ENCODE peak calls at places on chromosomes 13 and 19, in seven cellular contexts. B, X, G, D, Z, W and N are unnamed samples.

GRCh38 chr13:99766641-99767045 is 204.9 kb downstream of the ZIC5 start:
- DNase-seq in W (no peak), X (no peak), D (no peak), Z (no peak), G (no peak), B (no peak), N (no peak)

GRCh38 chr19:13228561-13228960 is 78.3 kb downstream of the IER2 start:
- DNase-seq in D (no peak), Z (no peak), B (no peak), G (no peak), W (no peak), X (no peak), N (no peak)

GRCh38 chr19:4870025-4870700 is 2.7 kb upstream of the PLIN3 start:
- DNase-seq in D (peak; percentile 60), W (peak; percentile 52), G (no peak), Z (no peak), B (peak; percentile 91), X (peak; percentile 60), N (peak; percentile 94)

GRCh38 chr13:93963266-93964131 is 516.0 kb downstream of the DCT start:
- DNase-seq in Z (no peak), D (no peak), X (no peak), G (peak; percentile 38), B (peak; percentile 84), W (no peak), N (peak; percentile 72)

GRCh38 chr13:80312967-80313366 is 28.0 kb downstream of the SPRY2 start:
- DNase-seq in D (no peak), B (no peak), Z (no peak), X (no peak), G (no peak), W (no peak), N (no peak)

GRCh38 chr13:51729853-51730553 is 74.0 kb downstream of the DHRS12 start:
- DNase-seq in B (peak; percentile 82), D (peak; percentile 60), W (peak; percentile 26), G (no peak), X (peak; percentile 28), Z (no peak), N (peak; percentile 86)

GRCh38 chr19:18440421-18440877 is 2.5 kb upstream of the ISYNA1 start:
- DNase-seq in D (no peak), G (no peak), Z (no peak), B (no peak), X (no peak), W (no peak), N (no peak)

GRCh38 chr19:44808463-44809371 is at the start of gene BCAM:
- DNase-seq in D (peak; percentile 13), X (no peak), G (peak; percentile 55), W (no peak), B (peak; percentile 57), Z (no peak), N (peak; percentile 41)

GRCh38 chr19:4278926-4279529 is at the start of gene SHD:
- DNase-seq in Z (no peak), B (no peak), D (no peak), W (no peak), X (no peak), G (no peak), N (no peak)

GRCh38 chr13:30607908-30608307 is 9.8 kb upstream of the USPL1 start:
- DNase-seq in W (peak; percentile 76), B (no peak), D (no peak), G (no peak), Z (peak; percentile 41), X (no peak), N (no peak)

GRCh38 chr19:30693179-30693578 is 321.0 kb downstream of the ZNF536 start:
- DNase-seq in B (no peak), Z (no peak), X (no peak), W (no peak), D (no peak), G (no peak), N (peak; percentile 10)

GRCh38 chr13:113837554-113838355 is 26.1 kb downstream of the GAS6 start:
- DNase-seq in B (peak; percentile 99), Z (no peak), D (peak; percentile 93), G (no peak), X (peak; percentile 93), W (no peak), N (peak; percentile 99)

GRCh38 chr13:109704771-109705628 is 81.4 kb downstream of the IRS2 start:
- DNase-seq in W (no peak), Z (no peak), G (no peak), D (no peak), B (peak; percentile 74), X (no peak), N (no peak)

GRCh38 chr13:97003071-97003470 is 8.8 kb upstream of the OXGR1 start:
- DNase-seq in W (no peak), D (no peak), B (no peak), G (no peak), X (no peak), Z (no peak), N (no peak)

GRCh38 chr19:39372941-39373340 is 18.0 kb downstream of the PAF1 start:
- DNase-seq in X (no peak), B (peak; percentile 17), D (no peak), Z (no peak), W (no peak), G (no peak), N (peak; percentile 57)

GRCh38 chr19:18541258-18541991 is 1.9 kb downstream of the FKBP8 start:
- DNase-seq in B (peak; percentile 17), G (no peak), D (no peak), X (no peak), Z (no peak), W (peak; percentile 22), N (peak; percentile 57)

GRCh38 chr13:77002590-77003190 is 10.8 kb downstream of the CLN5 start:
- DNase-seq in W (no peak), B (peak; percentile 33), G (no peak), Z (no peak), D (peak; percentile 6), X (no peak), N (peak; percentile 43)

GRCh38 chr13:29570058-29570654 is 25.3 kb downstream of the SLC7A1 start:
- DNase-seq in D (no peak), G (no peak), B (no peak), W (no peak), Z (no peak), X (no peak), N (no peak)

GRCh38 chr19:55299991-55300390 is 16.2 kb downstream of the BRSK1 start:
- DNase-seq in W (no peak), Z (no peak), X (no peak), B (no peak), D (no peak), G (no peak), N (no peak)

GRCh38 chr19:48480151-48480475 is 10.9 kb downstream of the CYTH2 start:
- DNase-seq in W (no peak), X (no peak), G (no peak), B (peak; percentile 29), D (no peak), Z (peak; percentile 11), N (peak; percentile 41)

GRCh38 chr13:113903361-113903760 is 39.5 kb upstream of the GAS6 start:
- DNase-seq in X (peak; percentile 41), G (no peak), B (peak; percentile 81), W (peak; percentile 3), Z (no peak), D (peak; percentile 44), N (peak; percentile 95)

GRCh38 chr19:33389574-33390119 is 16.1 kb downstream of the CEBPG start:
- DNase-seq in B (no peak), D (no peak), X (no peak), Z (no peak), W (no peak), G (no peak), N (no peak)